ENCODE peak calls at places on chromosomes 3 and 15, in six cellular contexts. One of them, this sample, is unnamed. For H3K79me2 and H3K4me1, the result is how much of the 10 kb centered on the place peaks cover.

GRCh38 chr15:101425787-101426365 is 63.6 kb downstream of the PCSK6 start:
- DNase-seq in PC-9: no peak
- DNase-seq in SK-N-SH: no peak
- DNase-seq in endothelial cell of umbilical vein: no peak
- DNase-seq in fibroblast of lung: no peak
- DNase-seq in H1: peak
- DNase-seq in this sample: no peak

GRCh38 chr3:140428380-140428779 is 249.5 kb upstream of the TRIM42 start:
- DNase-seq in PC-9: no peak
- DNase-seq in SK-N-SH: no peak
- DNase-seq in endothelial cell of umbilical vein: no peak
- DNase-seq in fibroblast of lung: no peak
- DNase-seq in H1: no peak
- DNase-seq in this sample: no peak

GRCh38 chr3:43998841-43999805 is 242.6 kb upstream of the TOPAZ1 start:
- DNase-seq in PC-9: peak
- DNase-seq in SK-N-SH: peak
- DNase-seq in endothelial cell of umbilical vein: peak
- DNase-seq in fibroblast of lung: peak
- DNase-seq in H1: peak
- DNase-seq in this sample: peak

GRCh38 chr15:40815042-40815678 is 7.9 kb upstream of the DNAJC17 start:
- DNase-seq in PC-9: no peak
- DNase-seq in SK-N-SH: no peak
- DNase-seq in endothelial cell of umbilical vein: no peak
- DNase-seq in fibroblast of lung: peak
- DNase-seq in H1: no peak
- DNase-seq in this sample: no peak

GRCh38 chr3:183428140-183429023 is at the start of gene MCF2L2:
- DNase-seq in PC-9: no peak
- DNase-seq in SK-N-SH: peak
- DNase-seq in endothelial cell of umbilical vein: peak
- DNase-seq in fibroblast of lung: peak
- DNase-seq in H1: peak
- DNase-seq in this sample: peak

GRCh38 chr15:80055933-80056332 is 3.5 kb upstream of the ZFAND6 start:
- DNase-seq in PC-9: no peak
- DNase-seq in SK-N-SH: no peak
- DNase-seq in endothelial cell of umbilical vein: no peak
- DNase-seq in fibroblast of lung: no peak
- DNase-seq in H1: no peak
- DNase-seq in this sample: peak

GRCh38 chr15:37019479-37020433 is 80.6 kb downstream of the MEIS2 start:
- DNase-seq in PC-9: no peak
- DNase-seq in SK-N-SH: peak
- DNase-seq in endothelial cell of umbilical vein: peak
- DNase-seq in fibroblast of lung: peak
- DNase-seq in H1: no peak
- DNase-seq in this sample: peak

GRCh38 chr3:130963878-130964277 is 62.7 kb downstream of the ASTE1 start:
- DNase-seq in PC-9: peak
- DNase-seq in SK-N-SH: no peak
- DNase-seq in endothelial cell of umbilical vein: peak
- DNase-seq in fibroblast of lung: peak
- DNase-seq in H1: no peak
- DNase-seq in this sample: no peak

GRCh38 chr15:83410532-83410931 is 36.6 kb upstream of the SH3GL3 start:
- DNase-seq in PC-9: no peak
- DNase-seq in SK-N-SH: no peak
- DNase-seq in endothelial cell of umbilical vein: no peak
- DNase-seq in fibroblast of lung: no peak
- DNase-seq in H1: no peak
- DNase-seq in this sample: no peak

GRCh38 chr3:140898340-140899180 is 43.1 kb upstream of the SLC25A36 start:
- DNase-seq in PC-9: peak
- DNase-seq in SK-N-SH: peak
- DNase-seq in endothelial cell of umbilical vein: peak
- DNase-seq in fibroblast of lung: peak
- DNase-seq in H1: no peak
- DNase-seq in this sample: peak

GRCh38 chr3:119291062-119291700 is 3.0 kb upstream of the ARHGAP31 start:
- DNase-seq in PC-9: no peak
- DNase-seq in SK-N-SH: no peak
- DNase-seq in endothelial cell of umbilical vein: no peak
- DNase-seq in fibroblast of lung: no peak
- DNase-seq in H1: no peak
- DNase-seq in this sample: no peak

GRCh38 chr3:171328419-171329082 is 131.7 kb downstream of the TNIK start:
- DNase-seq in PC-9: peak
- DNase-seq in SK-N-SH: no peak
- DNase-seq in endothelial cell of umbilical vein: no peak
- DNase-seq in fibroblast of lung: peak
- DNase-seq in H1: no peak
- DNase-seq in this sample: peak

GRCh38 chr15:65952425-65953053 is 83.2 kb downstream of the RAB11A start:
- DNase-seq in PC-9: no peak
- DNase-seq in SK-N-SH: no peak
- DNase-seq in endothelial cell of umbilical vein: peak
- DNase-seq in fibroblast of lung: peak
- DNase-seq in H1: peak
- DNase-seq in this sample: peak

GRCh38 chr3:136336329-136337100 is 86.4 kb downstream of the PCCB start:
- DNase-seq in PC-9: no peak
- DNase-seq in SK-N-SH: no peak
- DNase-seq in endothelial cell of umbilical vein: no peak
- DNase-seq in fibroblast of lung: peak
- DNase-seq in H1: no peak
- DNase-seq in this sample: no peak

GRCh38 chr15:77027111-77027696 is 32.3 kb downstream of the PSTPIP1 start:
- DNase-seq in PC-9: no peak
- DNase-seq in SK-N-SH: peak
- DNase-seq in endothelial cell of umbilical vein: no peak
- DNase-seq in fibroblast of lung: no peak
- DNase-seq in H1: no peak
- DNase-seq in this sample: no peak

GRCh38 chr3:138046955-138047354 is 37.0 kb downstream of the CLDN18 start:
- DNase-seq in PC-9: no peak
- DNase-seq in SK-N-SH: no peak
- DNase-seq in endothelial cell of umbilical vein: no peak
- DNase-seq in fibroblast of lung: no peak
- DNase-seq in H1: no peak
- DNase-seq in this sample: no peak

GRCh38 chr15:53869044-53869805 is 109.0 kb upstream of the UNC13C start:
- DNase-seq in PC-9: no peak
- DNase-seq in SK-N-SH: peak
- DNase-seq in endothelial cell of umbilical vein: no peak
- DNase-seq in fibroblast of lung: no peak
- DNase-seq in H1: peak
- DNase-seq in this sample: peak

GRCh38 chr3:106836906-106837305 is 540.3 kb upstream of the CCDC54 start:
- DNase-seq in PC-9: no peak
- DNase-seq in SK-N-SH: no peak
- DNase-seq in endothelial cell of umbilical vein: no peak
- DNase-seq in fibroblast of lung: no peak
- DNase-seq in H1: no peak
- DNase-seq in this sample: no peak

GRCh38 chr3:192219926-192220325 is 507.4 kb downstream of the FGF12 start:
- DNase-seq in PC-9: no peak
- DNase-seq in SK-N-SH: no peak
- DNase-seq in endothelial cell of umbilical vein: peak
- DNase-seq in fibroblast of lung: no peak
- DNase-seq in H1: no peak
- DNase-seq in this sample: no peak

GRCh38 chr3:100265016-100265415 is 4.2 kb downstream of the TBC1D23 start:
- DNase-seq in PC-9: peak
- DNase-seq in SK-N-SH: no peak
- DNase-seq in endothelial cell of umbilical vein: no peak
- DNase-seq in fibroblast of lung: no peak
- DNase-seq in H1: no peak
- DNase-seq in this sample: no peak

GRCh38 chr3:134992180-134992579 is 197.1 kb downstream of the EPHB1 start:
- DNase-seq in PC-9: no peak
- DNase-seq in SK-N-SH: no peak
- DNase-seq in endothelial cell of umbilical vein: no peak
- DNase-seq in fibroblast of lung: no peak
- DNase-seq in H1: no peak
- DNase-seq in this sample: no peak

GRCh38 chr15:96737408-96737807 is 406.9 kb downstream of the NR2F2 start:
- DNase-seq in PC-9: no peak
- DNase-seq in SK-N-SH: no peak
- DNase-seq in endothelial cell of umbilical vein: no peak
- DNase-seq in fibroblast of lung: no peak
- DNase-seq in H1: no peak
- DNase-seq in this sample: no peak

GRCh38 chr3:20406621-20407020 is 220.6 kb upstream of the SGO1 start:
- DNase-seq in PC-9: no peak
- DNase-seq in SK-N-SH: no peak
- DNase-seq in endothelial cell of umbilical vein: no peak
- DNase-seq in fibroblast of lung: peak
- DNase-seq in H1: no peak
- DNase-seq in this sample: no peak

GRCh38 chr3:105277656-105278055 is 89.1 kb upstream of the ALCAM start:
- DNase-seq in PC-9: no peak
- DNase-seq in SK-N-SH: no peak
- DNase-seq in endothelial cell of umbilical vein: peak
- DNase-seq in fibroblast of lung: no peak
- DNase-seq in H1: no peak
- DNase-seq in this sample: no peak

GRCh38 chr15:82093774-82094211 is 48.0 kb upstream of the MEX3B start:
- DNase-seq in PC-9: peak
- DNase-seq in SK-N-SH: no peak
- DNase-seq in endothelial cell of umbilical vein: peak
- DNase-seq in fibroblast of lung: peak
- DNase-seq in H1: no peak
- DNase-seq in this sample: no peak

GRCh38 chr3:65979731-65980130 is 59.0 kb downstream of the MAGI1 start:
- DNase-seq in PC-9: no peak
- DNase-seq in SK-N-SH: no peak
- DNase-seq in endothelial cell of umbilical vein: no peak
- DNase-seq in fibroblast of lung: peak
- DNase-seq in H1: no peak
- DNase-seq in this sample: no peak

GRCh38 chr3:170038434-170039110 is 777 bp downstream of the GPR160 start:
- DNase-seq in PC-9: no peak
- DNase-seq in SK-N-SH: no peak
- DNase-seq in endothelial cell of umbilical vein: no peak
- DNase-seq in fibroblast of lung: no peak
- DNase-seq in H1: peak
- DNase-seq in this sample: peak

GRCh38 chr3:50651875-50652529 is 22.7 kb upstream of the DOCK3 start:
- DNase-seq in PC-9: no peak
- DNase-seq in SK-N-SH: no peak
- DNase-seq in endothelial cell of umbilical vein: no peak
- DNase-seq in fibroblast of lung: no peak
- DNase-seq in H1: peak
- DNase-seq in this sample: no peak

GRCh38 chr3:46640927-46641326 is 28.6 kb downstream of the FAM240A start:
- DNase-seq in PC-9: no peak
- DNase-seq in SK-N-SH: no peak
- DNase-seq in endothelial cell of umbilical vein: no peak
- DNase-seq in fibroblast of lung: no peak
- DNase-seq in H1: no peak
- DNase-seq in this sample: no peak

GRCh38 chr3:27326211-27326948 is 42.8 kb downstream of the NEK10 start:
- DNase-seq in PC-9: no peak
- DNase-seq in SK-N-SH: no peak
- DNase-seq in endothelial cell of umbilical vein: peak
- DNase-seq in fibroblast of lung: peak
- DNase-seq in H1: no peak
- DNase-seq in this sample: no peak

GRCh38 chr15:63191895-63192603 is 2.6 kb downstream of the RAB8B start:
- DNase-seq in PC-9: no peak
- DNase-seq in SK-N-SH: no peak
- DNase-seq in endothelial cell of umbilical vein: no peak
- DNase-seq in fibroblast of lung: no peak
- DNase-seq in H1: no peak
- DNase-seq in this sample: no peak

GRCh38 chr3:38627956-38628355 is 21.5 kb downstream of the SCN5A start:
- DNase-seq in PC-9: no peak
- DNase-seq in SK-N-SH: peak
- DNase-seq in endothelial cell of umbilical vein: peak
- DNase-seq in fibroblast of lung: no peak
- DNase-seq in H1: peak
- DNase-seq in this sample: peak

GRCh38 chr15:80177151-80177550 is 24.4 kb downstream of the FAH start:
- DNase-seq in PC-9: no peak
- DNase-seq in SK-N-SH: no peak
- DNase-seq in endothelial cell of umbilical vein: no peak
- DNase-seq in fibroblast of lung: no peak
- DNase-seq in H1: no peak
- DNase-seq in this sample: no peak

GRCh38 chr3:69962053-69962452 is 37.5 kb upstream of the SAMMSON start:
- DNase-seq in PC-9: no peak
- DNase-seq in SK-N-SH: no peak
- DNase-seq in endothelial cell of umbilical vein: no peak
- DNase-seq in fibroblast of lung: no peak
- DNase-seq in H1: no peak
- DNase-seq in this sample: no peak

GRCh38 chr3:98972155-98972554 is 70.7 kb upstream of the DCBLD2 start:
- DNase-seq in PC-9: no peak
- DNase-seq in SK-N-SH: no peak
- DNase-seq in endothelial cell of umbilical vein: peak
- DNase-seq in fibroblast of lung: peak
- DNase-seq in H1: no peak
- DNase-seq in this sample: no peak

GRCh38 chr3:71450985-71451560 is 132.5 kb downstream of the FOXP1 start:
- DNase-seq in PC-9: no peak
- DNase-seq in SK-N-SH: no peak
- DNase-seq in endothelial cell of umbilical vein: no peak
- DNase-seq in fibroblast of lung: no peak
- DNase-seq in H1: no peak
- DNase-seq in this sample: no peak
- H3K79me2 ChIP-seq in PC-9: under half
- H3K79me2 ChIP-seq in SK-N-SH: half or more
- H3K79me2 ChIP-seq in endothelial cell of umbilical vein: under half
- H3K79me2 ChIP-seq in fibroblast of lung: under half
- H3K79me2 ChIP-seq in H1: under half
- H3K79me2 ChIP-seq in this sample: half or more

GRCh38 chr3:177123820-177124219 is 73.5 kb downstream of the TBL1XR1 start:
- DNase-seq in PC-9: no peak
- DNase-seq in SK-N-SH: no peak
- DNase-seq in endothelial cell of umbilical vein: no peak
- DNase-seq in fibroblast of lung: no peak
- DNase-seq in H1: no peak
- DNase-seq in this sample: no peak
- H3K4me1 ChIP-seq in PC-9: under half
- H3K4me1 ChIP-seq in SK-N-SH: under half
- H3K4me1 ChIP-seq in endothelial cell of umbilical vein: under half
- H3K4me1 ChIP-seq in fibroblast of lung: under half
- H3K4me1 ChIP-seq in H1: under half
- H3K4me1 ChIP-seq in this sample: under half

GRCh38 chr3:161914703-161915102 is 418.1 kb downstream of the OTOL1 start:
- DNase-seq in PC-9: no peak
- DNase-seq in SK-N-SH: peak
- DNase-seq in endothelial cell of umbilical vein: no peak
- DNase-seq in fibroblast of lung: peak
- DNase-seq in H1: peak
- DNase-seq in this sample: no peak
- H3K4me3 ChIP-seq in PC-9: no peak
- H3K4me3 ChIP-seq in SK-N-SH: no peak
- H3K4me3 ChIP-seq in endothelial cell of umbilical vein: no peak
- H3K4me3 ChIP-seq in fibroblast of lung: no peak
- H3K4me3 ChIP-seq in H1: no peak
- H3K4me3 ChIP-seq in this sample: no peak

GRCh38 chr3:11568503-11569155 is 75.1 kb downstream of the VGLL4 start:
- DNase-seq in PC-9: peak
- DNase-seq in SK-N-SH: no peak
- DNase-seq in endothelial cell of umbilical vein: peak
- DNase-seq in fibroblast of lung: peak
- DNase-seq in H1: no peak
- DNase-seq in this sample: no peak
- H3K79me2 ChIP-seq in PC-9: half or more
- H3K79me2 ChIP-seq in SK-N-SH: half or more
- H3K79me2 ChIP-seq in endothelial cell of umbilical vein: half or more
- H3K79me2 ChIP-seq in fibroblast of lung: half or more
- H3K79me2 ChIP-seq in H1: under half
- H3K79me2 ChIP-seq in this sample: half or more

This sample was measured in Karpas-422.